ENCODE peak calls at places on chromosomes 5 and 9, in four cellular contexts. One of them, this sample, is unnamed.

GRCh38 chr9:137279741-137280477 is 2.4 kb downstream of the TOR4A start:
- DNase-seq in NCI-H524: no peak
- DNase-seq in pancreas: no peak
- DNase-seq in amniotic epithelial cell: no peak
- DNase-seq in this sample: no peak

GRCh38 chr5:80481019-80481893 is 6.6 kb upstream of the FAM151B start:
- DNase-seq in NCI-H524: no peak
- DNase-seq in pancreas: peak; percentile 42
- DNase-seq in amniotic epithelial cell: peak; percentile 57
- DNase-seq in this sample: peak; percentile 75

GRCh38 chr9:130137870-130138653 is 34.1 kb upstream of the NCS1 start:
- DNase-seq in NCI-H524: no peak
- DNase-seq in pancreas: no peak
- DNase-seq in amniotic epithelial cell: peak; percentile 99
- DNase-seq in this sample: peak; percentile 93

GRCh38 chr9:12697719-12698118 is 4.5 kb downstream of the TYRP1 start:
- DNase-seq in NCI-H524: no peak
- DNase-seq in pancreas: no peak
- DNase-seq in amniotic epithelial cell: peak; percentile 59
- DNase-seq in this sample: peak; percentile 36

GRCh38 chr5:10712574-10713366 is 48.3 kb downstream of the DAP start:
- DNase-seq in NCI-H524: no peak
- DNase-seq in pancreas: no peak
- DNase-seq in amniotic epithelial cell: no peak
- DNase-seq in this sample: no peak

GRCh38 chr9:129182625-129183494 is 4.8 kb upstream of the IER5L start:
- DNase-seq in NCI-H524: no peak
- DNase-seq in pancreas: no peak
- DNase-seq in amniotic epithelial cell: peak; percentile 36
- DNase-seq in this sample: no peak

GRCh38 chr5:107381189-107381856 is 289.4 kb downstream of the EFNA5 start:
- DNase-seq in NCI-H524: peak; percentile 54
- DNase-seq in pancreas: no peak
- DNase-seq in amniotic epithelial cell: peak; percentile 85
- DNase-seq in this sample: peak; percentile 80

GRCh38 chr9:128188209-128188608 is 3.2 kb downstream of the CIZ1 start:
- DNase-seq in NCI-H524: no peak
- DNase-seq in pancreas: no peak
- DNase-seq in amniotic epithelial cell: no peak
- DNase-seq in this sample: no peak

GRCh38 chr5:169763437-169764301 is 126.6 kb downstream of the DOCK2 start:
- DNase-seq in NCI-H524: peak; percentile 87
- DNase-seq in pancreas: no peak
- DNase-seq in amniotic epithelial cell: no peak
- DNase-seq in this sample: no peak

GRCh38 chr5:77620404-77620803 is 18.1 kb downstream of the OTP start:
- DNase-seq in NCI-H524: no peak
- DNase-seq in pancreas: no peak
- DNase-seq in amniotic epithelial cell: no peak
- DNase-seq in this sample: no peak

GRCh38 chr9:132002827-132003704 is 76.6 kb downstream of the MED27 start:
- DNase-seq in NCI-H524: no peak
- DNase-seq in pancreas: no peak
- DNase-seq in amniotic epithelial cell: peak; percentile 77
- DNase-seq in this sample: no peak

GRCh38 chr5:158590936-158591863 is 508.5 kb downstream of the EBF1 start:
- DNase-seq in NCI-H524: peak; percentile 52
- DNase-seq in pancreas: no peak
- DNase-seq in amniotic epithelial cell: no peak
- DNase-seq in this sample: peak; percentile 21

GRCh38 chr9:91727316-91727861 is 222.6 kb downstream of the ROR2 start:
- DNase-seq in NCI-H524: peak; percentile 40
- DNase-seq in pancreas: peak; percentile 49
- DNase-seq in amniotic epithelial cell: peak; percentile 55
- DNase-seq in this sample: peak; percentile 57

GRCh38 chr5:32443145-32443540 is 1.4 kb downstream of the ZFR start:
- DNase-seq in NCI-H524: no peak
- DNase-seq in pancreas: no peak
- DNase-seq in amniotic epithelial cell: peak; percentile 39
- DNase-seq in this sample: peak; percentile 16

GRCh38 chr5:98570010-98570409 is 203.5 kb upstream of the RGMB start:
- DNase-seq in NCI-H524: no peak
- DNase-seq in pancreas: no peak
- DNase-seq in amniotic epithelial cell: peak; percentile 73
- DNase-seq in this sample: no peak

GRCh38 chr9:98563997-98564396 is 144.7 kb downstream of the GABBR2 start:
- DNase-seq in NCI-H524: no peak
- DNase-seq in pancreas: no peak
- DNase-seq in amniotic epithelial cell: no peak
- DNase-seq in this sample: no peak

GRCh38 chr9:17807670-17808282 is 228.9 kb downstream of the SH3GL2 start:
- DNase-seq in NCI-H524: peak; percentile 66
- DNase-seq in pancreas: peak; percentile 28
- DNase-seq in amniotic epithelial cell: no peak
- DNase-seq in this sample: no peak

GRCh38 chr5:75921011-75921410 is 162.2 kb upstream of the SV2C start:
- DNase-seq in NCI-H524: no peak
- DNase-seq in pancreas: no peak
- DNase-seq in amniotic epithelial cell: no peak
- DNase-seq in this sample: no peak

GRCh38 chr5:150075233-150075632 is 11.1 kb downstream of the CSF1R start:
- DNase-seq in NCI-H524: no peak
- DNase-seq in pancreas: no peak
- DNase-seq in amniotic epithelial cell: no peak
- DNase-seq in this sample: no peak

GRCh38 chr9:126707083-126707482 is 93.4 kb downstream of the LMX1B start:
- DNase-seq in NCI-H524: no peak
- DNase-seq in pancreas: peak; percentile 2
- DNase-seq in amniotic epithelial cell: no peak
- DNase-seq in this sample: no peak

GRCh38 chr9:20321683-20322082 is 300.6 kb downstream of the MLLT3 start:
- DNase-seq in NCI-H524: no peak
- DNase-seq in pancreas: no peak
- DNase-seq in amniotic epithelial cell: no peak
- DNase-seq in this sample: no peak

GRCh38 chr9:93081931-93082330 is 14.1 kb upstream of the CARD19 start:
- DNase-seq in NCI-H524: no peak
- DNase-seq in pancreas: no peak
- DNase-seq in amniotic epithelial cell: peak; percentile 99
- DNase-seq in this sample: peak; percentile 72

GRCh38 chr9:111726949-111727348 is 65.5 kb downstream of the GNG10 start:
- DNase-seq in NCI-H524: no peak
- DNase-seq in pancreas: no peak
- DNase-seq in amniotic epithelial cell: no peak
- DNase-seq in this sample: no peak

GRCh38 chr5:132386644-132387286 is 17.3 kb downstream of the SLC22A5 start:
- DNase-seq in NCI-H524: no peak
- DNase-seq in pancreas: peak; percentile 61
- DNase-seq in amniotic epithelial cell: peak; percentile 68
- DNase-seq in this sample: peak; percentile 80